ENCODE peak calls at places on chromosomes 7 and 10, in five cellular contexts. H, N, B, D and X are unnamed samples.

GRCh38 chr10:26448706-26449435 is 10.7 kb downstream of the APBB1IP start:
- DNase-seq in B (no peak), H (no peak), D (no peak), N (no peak), X (no peak)

GRCh38 chr7:48786951-48787350 is 137.4 kb upstream of the CDC14C start:
- DNase-seq in D (no peak), B (no peak), H (no peak), N (no peak), X (no peak)

GRCh38 chr10:43793714-43794113 is 145.0 kb upstream of the ZNF32 start:
- DNase-seq in D (peak), H (peak), N (no peak), B (no peak), X (no peak)

GRCh38 chr10:17059197-17059688 is 70.4 kb downstream of the CUBN start:
- DNase-seq in H (peak), B (no peak), D (peak), N (no peak), X (no peak)

GRCh38 chr10:48333856-48334255 is 27.4 kb downstream of the MAPK8 start:
- DNase-seq in B (no peak), H (peak), N (no peak), D (no peak), X (no peak)

GRCh38 chr10:60527676-60528075 is 138.0 kb upstream of the ANK3 start:
- DNase-seq in N (no peak), B (no peak), H (no peak), D (no peak), X (no peak)

GRCh38 chr10:30782543-30783461 is 153.2 kb upstream of the LYZL2 start:
- DNase-seq in B (no peak), H (peak), D (peak), N (no peak), X (no peak)

GRCh38 chr10:66943590-66943989 is 17.8 kb downstream of the LRRTM3 start:
- DNase-seq in D (no peak), B (no peak), H (no peak), N (no peak), X (no peak)

GRCh38 chr7:55019329-55019690 is 493 bp downstream of the EGFR start:
- DNase-seq in D (peak), N (no peak), B (no peak), H (no peak), X (peak)

GRCh38 chr7:91356915-91357314 is 92.7 kb downstream of the FZD1 start:
- DNase-seq in B (no peak), H (no peak), D (no peak), N (no peak), X (no peak)

GRCh38 chr10:2839081-2839725 is 228.1 kb upstream of the PFKP start:
- DNase-seq in N (peak), H (peak), D (peak), B (peak), X (peak)

GRCh38 chr7:2880882-2881281 is 36.8 kb upstream of the GNA12 start:
- DNase-seq in N (no peak), B (peak), D (no peak), H (no peak), X (no peak)

GRCh38 chr7:22110881-22111280 is 165.2 kb upstream of the CDCA7L start:
- DNase-seq in B (no peak), N (no peak), D (peak), H (no peak), X (no peak)

GRCh38 chr7:101869026-101869900 is 51.8 kb downstream of the CUX1 start:
- DNase-seq in D (no peak), N (no peak), H (no peak), B (peak), X (no peak)
- H4K91ac ChIP-seq in D (peak), N (peak), H (peak), B (peak), X (no peak)

DNA sequence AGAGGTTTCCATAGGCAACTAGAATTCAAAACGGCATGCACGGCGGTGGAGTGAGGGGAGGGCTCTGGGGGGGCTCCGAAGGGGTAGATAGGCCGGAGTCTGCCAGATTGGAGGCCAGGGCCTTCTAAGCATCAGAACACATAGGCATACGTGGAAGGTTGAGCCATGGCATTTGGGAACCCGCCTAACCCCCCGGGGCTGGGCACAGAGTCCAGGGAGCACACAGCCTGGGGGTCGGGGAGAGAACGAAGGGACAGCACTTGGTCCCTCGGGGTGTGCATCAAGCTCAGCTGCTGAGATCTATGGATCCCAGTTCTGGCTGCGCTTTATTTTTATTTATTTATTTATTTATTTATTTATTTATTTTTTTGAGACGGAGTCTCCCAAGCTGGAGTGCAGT is 89.4 kb upstream of the TNS3 start:
- DNase-seq in N (no peak), D (no peak), H (no peak), B (no peak), X (no peak)
- H4K91ac ChIP-seq in N (peak), D (peak), H (no peak), B (no peak), X (peak)

DNA sequence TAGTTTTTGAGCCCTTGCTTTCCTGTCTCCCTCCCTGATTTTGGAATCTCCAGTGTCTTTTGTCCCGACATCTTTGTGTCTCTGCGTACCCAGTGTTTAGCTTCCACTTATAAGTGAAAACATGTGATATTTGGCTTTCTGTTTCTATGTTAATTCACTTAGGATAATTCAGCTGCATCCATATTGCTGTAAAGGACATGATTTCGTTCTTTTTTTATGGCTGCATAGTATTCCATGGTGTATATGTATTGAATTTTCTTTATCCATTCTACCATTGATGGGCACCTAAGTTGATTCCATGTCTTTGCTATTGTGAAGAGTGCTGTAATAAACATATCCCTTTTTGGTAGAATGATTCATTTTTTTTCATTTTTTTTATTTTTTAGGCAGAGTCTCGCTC is 48.3 kb downstream of the ADK start:
- DNase-seq in N (no peak), B (no peak), D (no peak), H (no peak), X (no peak)
- H4K91ac ChIP-seq in N (no peak), B (no peak), D (no peak), H (no peak), X (no peak)

GRCh38 chr10:131726967-131727366 is 173.8 kb upstream of the PPP2R2D start:
- DNase-seq in B (peak), N (no peak), H (no peak), D (no peak), X (no peak)

GRCh38 chr10:131725736-131726459 is 174.9 kb upstream of the PPP2R2D start:
- DNase-seq in H (no peak), N (no peak), D (no peak), B (peak), X (no peak)

GRCh38 chr10:131727612-131728011 is 173.2 kb upstream of the PPP2R2D start:
- DNase-seq in B (peak), D (no peak), H (no peak), N (no peak), X (no peak)

GRCh38 chr10:131724891-131725735 is 175.7 kb upstream of the PPP2R2D start:
- DNase-seq in H (no peak), D (no peak), N (no peak), B (peak), X (no peak)

DNA sequence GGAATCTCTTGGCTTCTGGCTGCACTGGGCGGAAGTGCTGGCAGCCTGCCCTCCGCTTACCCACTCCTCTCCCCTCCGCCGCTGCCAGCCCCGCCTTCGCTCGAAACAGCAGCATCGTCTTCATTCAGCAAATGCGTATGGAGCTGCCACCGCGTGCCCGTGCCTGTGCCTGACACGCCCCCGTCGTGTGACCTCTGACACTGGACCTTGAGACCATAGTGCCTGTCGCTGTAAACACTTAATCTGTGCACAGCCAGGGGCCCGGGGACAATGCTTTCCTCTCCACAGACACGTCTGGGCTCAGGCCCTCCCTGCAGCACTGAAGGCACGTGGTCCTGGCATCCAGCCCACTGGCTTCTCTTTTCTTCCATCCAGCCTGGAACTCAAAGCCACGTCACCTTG is 174.3 kb upstream of the PPP2R2D start:
- DNase-seq in D (no peak), B (peak), N (no peak), H (no peak), X (peak)
- H4K91ac ChIP-seq in D (no peak), B (no peak), N (no peak), H (no peak), X (no peak)

GRCh38 chr7:117480978-117481377 is 1.2 kb downstream of the CFTR start:
- DNase-seq in D (no peak), B (no peak), N (no peak), H (no peak), X (no peak)

GRCh38 chr7:117479480-117480224 is at the start of gene CFTR:
- DNase-seq in D (peak), H (no peak), N (no peak), B (peak), X (no peak)

DNA sequence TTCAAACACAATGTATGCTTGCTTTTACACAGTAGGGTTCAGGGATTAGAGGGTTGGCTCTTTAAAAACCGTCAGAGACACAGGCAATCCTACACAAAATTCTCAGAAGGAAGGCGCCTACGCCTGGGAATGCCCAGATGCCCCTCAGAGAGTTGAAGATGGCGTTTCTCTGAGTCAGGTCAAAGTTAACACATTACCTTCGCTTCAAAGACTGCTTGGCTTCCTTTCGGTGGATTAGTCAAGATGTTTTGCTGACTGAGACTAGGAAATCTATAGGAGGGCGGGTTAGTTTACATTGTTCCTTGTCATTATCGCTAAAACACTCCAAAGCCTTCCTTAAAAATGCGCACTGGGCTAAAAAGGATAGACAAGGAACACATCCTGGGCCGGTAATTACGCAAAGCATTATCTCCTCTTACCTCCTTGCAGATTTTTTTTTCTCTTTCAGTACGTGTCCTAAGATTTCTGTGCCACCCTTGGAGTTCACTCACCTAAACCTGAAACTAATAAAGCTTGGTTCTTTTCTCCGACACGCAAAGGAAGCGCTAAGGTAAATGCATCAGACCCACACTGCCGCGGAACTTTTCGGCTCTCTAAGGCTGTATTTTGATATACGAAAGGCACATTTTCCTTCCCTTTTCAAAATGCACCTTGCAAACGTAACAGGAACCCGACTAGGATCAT is 887 bp upstream of the CFTR start:
- DNase-seq in B (peak), H (no peak), D (peak), N (no peak), X (peak)
- H4K91ac ChIP-seq in B (no peak), H (no peak), D (no peak), N (no peak), X (no peak)

DNA sequence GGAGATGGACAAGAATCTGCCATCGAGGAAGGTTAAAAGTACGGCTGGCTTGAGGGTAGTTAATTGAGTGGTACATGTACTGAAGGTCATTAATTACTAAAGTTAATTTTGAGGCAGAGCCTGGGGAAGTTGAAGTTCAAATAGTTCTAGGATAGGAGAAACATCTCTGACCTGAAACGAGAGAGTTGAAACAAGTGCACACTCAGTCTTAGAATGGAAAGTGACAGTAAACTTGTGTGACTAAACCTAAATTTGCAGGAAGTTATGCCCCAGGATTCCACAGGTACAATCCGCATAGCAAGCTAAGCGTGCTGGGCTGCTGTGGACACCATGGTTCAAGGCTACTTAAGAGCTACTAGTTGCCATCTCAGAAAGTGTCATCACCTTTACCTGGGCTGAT is 209.9 kb downstream of the CHCHD3 start:
- DNase-seq in H (no peak), N (no peak), B (no peak), D (no peak), X (no peak)
- H4K91ac ChIP-seq in H (no peak), N (no peak), B (no peak), D (no peak), X (no peak)

GRCh38 chr10:124064158-124064603 is 29.2 kb downstream of the CHST15 start:
- DNase-seq in B (no peak), H (no peak), D (no peak), N (no peak), X (no peak)
- H4K91ac ChIP-seq in B (no peak), H (no peak), D (no peak), N (no peak), X (no peak)

DNA sequence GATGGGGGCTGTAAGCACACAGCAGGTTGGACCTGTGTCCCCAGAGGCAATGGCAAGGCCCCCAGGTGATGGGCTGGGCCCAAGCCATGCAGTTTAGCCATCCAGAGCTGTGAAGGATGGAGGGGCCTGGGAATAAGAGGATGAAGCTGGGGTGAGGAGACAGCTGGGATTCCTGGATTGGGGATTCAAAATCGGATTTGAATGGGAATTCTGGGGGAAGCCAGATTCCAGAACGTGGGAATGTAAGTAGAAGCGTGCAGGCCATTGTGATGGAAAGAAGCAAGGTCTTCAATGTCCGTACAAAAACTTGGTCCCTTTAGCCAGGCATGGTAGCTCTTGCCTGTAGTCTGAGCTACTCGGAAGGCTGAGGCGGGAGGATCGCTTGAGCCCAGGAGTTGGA is 9.8 kb downstream of the SH2B2 start:
- DNase-seq in B (no peak), H (no peak), N (no peak), D (no peak), X (no peak)
- H4K91ac ChIP-seq in B (no peak), H (no peak), N (peak), D (no peak), X (no peak)

DNA sequence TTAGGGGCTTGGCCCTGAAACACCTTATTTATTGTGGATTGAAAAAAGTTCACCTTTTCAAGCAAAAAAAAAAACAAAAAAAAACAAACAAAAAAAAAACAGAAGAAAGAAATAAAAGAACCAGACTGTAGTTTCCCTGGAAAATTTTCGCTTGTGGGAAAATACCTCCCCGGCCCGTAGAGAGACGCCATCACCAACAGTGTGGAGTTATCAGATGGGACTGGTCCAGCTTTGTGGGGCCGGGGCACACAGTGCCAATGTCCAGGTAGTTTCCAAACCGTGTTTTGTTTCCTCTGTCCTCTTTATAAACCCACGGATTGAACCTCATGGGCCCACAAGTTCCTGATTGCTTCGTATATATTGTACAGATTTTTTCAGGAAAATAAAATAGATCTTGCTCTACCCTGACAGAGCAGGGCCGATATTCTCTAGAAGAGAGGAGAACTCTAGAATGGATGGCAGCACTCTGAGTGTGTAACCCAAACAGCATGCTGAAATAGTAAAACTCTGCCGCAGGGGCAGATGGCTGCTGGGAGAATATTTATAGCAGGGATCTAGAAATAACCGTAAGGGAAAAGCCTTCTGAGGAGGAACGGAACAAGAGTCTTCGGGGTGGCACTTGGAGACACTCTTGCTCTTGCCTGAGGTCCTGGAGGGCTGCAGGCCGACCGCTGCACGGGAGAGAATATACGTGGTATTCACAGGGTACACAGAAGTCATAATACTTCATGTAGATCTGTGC is 241.0 kb downstream of the FRMD4A start:
- DNase-seq in H (no peak), D (no peak), B (no peak), N (no peak), X (no peak)
- H4K91ac ChIP-seq in H (no peak), D (no peak), B (no peak), N (no peak), X (no peak)

GRCh38 chr7:127392566-127393369 is at the start of gene ZNF800:
- DNase-seq in D (peak), B (peak), N (peak), H (peak), X (peak)
- H4K91ac ChIP-seq in D (peak), B (no peak), N (peak), H (peak), X (no peak)